ENCODE peak calls at places on chromosome 11, in six cellular contexts. Y is small intestine, W is HCT116, M is substantia nigra, V is neuronal stem cell, K is tibial artery. P is an unnamed sample.

GRCh38 chr11:57668467-57668890 is 565 bp downstream of the ZDHHC5 start:
- DNase-seq in Y (peak; percentile 42), W (no peak), M (no peak), V (no peak), K (no peak), P (no peak)

GRCh38 chr11:100682247-100682969 is 4.7 kb upstream of the ARHGAP42 start:
- DNase-seq in Y (peak; percentile 17), W (peak; percentile 21), M (no peak), V (no peak), K (no peak), P (no peak)

GRCh38 chr11:80970016-80970516 is 1529.2 kb upstream of the TENM4 start:
- DNase-seq in Y (no peak), W (no peak), M (no peak), V (no peak), K (no peak), P (no peak)

GRCh38 chr11:114110948-114111347 is 51.4 kb downstream of the ZBTB16 start:
- DNase-seq in Y (peak; percentile 19), W (no peak), M (no peak), V (no peak), K (no peak), P (no peak)

GRCh38 chr11:112016088-112016764 is 9.0 kb upstream of the DLAT start:
- DNase-seq in Y (peak; percentile 9), W (no peak), M (no peak), V (no peak), K (no peak), P (no peak)

GRCh38 chr11:8714622-8715225 is 32.1 kb downstream of the RPL27A start:
- DNase-seq in Y (no peak), W (no peak), M (no peak), V (no peak), K (no peak), P (no peak)

GRCh38 chr11:110761994-110762393 is 49.8 kb upstream of the ARHGAP20 start:
- DNase-seq in Y (no peak), W (no peak), M (no peak), V (no peak), K (no peak), P (no peak)

GRCh38 chr11:45596571-45596970 is 68.9 kb downstream of the CHST1 start:
- DNase-seq in Y (no peak), W (no peak), M (no peak), V (no peak), K (no peak), P (no peak)

GRCh38 chr11:92397356-92397755 is 172.7 kb downstream of the FAT3 start:
- DNase-seq in Y (no peak), W (no peak), M (no peak), V (no peak), K (no peak), P (no peak)

GRCh38 chr11:125675196-125675595 is 5.5 kb downstream of the ACRV1 start:
- DNase-seq in Y (no peak), W (no peak), M (no peak), V (no peak), K (no peak), P (no peak)

GRCh38 chr11:84906995-84907394 is 720.1 kb downstream of the DLG2 start:
- DNase-seq in Y (no peak), W (no peak), M (no peak), V (no peak), K (no peak), P (no peak)

GRCh38 chr11:126500981-126501380 is 145.5 kb downstream of the ST3GAL4 start:
- DNase-seq in Y (no peak), W (no peak), M (no peak), V (no peak), K (no peak), P (no peak)

GRCh38 chr11:70323811-70324210 is 53.3 kb downstream of the PPFIA1 start:
- DNase-seq in Y (no peak), W (no peak), M (no peak), V (no peak), K (no peak), P (no peak)

GRCh38 chr11:106418786-106419185 is 341.3 kb downstream of the AASDHPPT start:
- DNase-seq in Y (no peak), W (no peak), M (no peak), V (no peak), K (no peak), P (no peak)

GRCh38 chr11:123052884-123053721 is 8.8 kb downstream of the HSPA8 start:
- DNase-seq in Y (no peak), W (no peak), M (no peak), V (no peak), K (no peak), P (no peak)

GRCh38 chr11:117966908-117967307 is 19.3 kb upstream of the IL10RA start:
- DNase-seq in Y (no peak), W (no peak), M (no peak), V (no peak), K (no peak), P (no peak)

GRCh38 chr11:119320593-119321524 is 3.9 kb upstream of the MCAM start:
- DNase-seq in Y (peak; percentile 40), W (no peak), M (no peak), V (no peak), K (peak; percentile 92), P (no peak)

GRCh38 chr11:77086521-77087472 is 15.8 kb upstream of the OMP start:
- DNase-seq in Y (peak; percentile 97), W (no peak), M (no peak), V (no peak), K (peak; percentile 57), P (no peak)

GRCh38 chr11:7671347-7671746 is 2.0 kb downstream of the CYB5R2 start:
- DNase-seq in Y (no peak), W (no peak), M (no peak), V (no peak), K (no peak), P (no peak)

GRCh38 chr11:33801821-33802413 is 27.6 kb upstream of the FBXO3 start:
- DNase-seq in Y (no peak), W (peak; percentile 0), M (no peak), V (peak; percentile 26), K (no peak), P (no peak)

GRCh38 chr11:102343789-102344188 is 3.2 kb upstream of the BIRC2 start:
- DNase-seq in Y (no peak), W (no peak), M (no peak), V (no peak), K (no peak), P (no peak)

GRCh38 chr11:29310016-29310415 is 706.8 kb downstream of the KCNA4 start:
- DNase-seq in Y (no peak), W (no peak), M (no peak), V (no peak), K (no peak), P (no peak)

GRCh38 chr11:114612686-114613085 is 17.1 kb upstream of the NXPE4 start:
- DNase-seq in Y (no peak), W (no peak), M (no peak), V (no peak), K (no peak), P (no peak)

GRCh38 chr11:113623114-113623513 is 83.0 kb downstream of the TMPRSS5 start:
- DNase-seq in Y (no peak), W (no peak), M (no peak), V (no peak), K (no peak), P (no peak)

GRCh38 chr11:117218133-117218915 is 13.5 kb downstream of the PCSK7 start:
- DNase-seq in Y (no peak), W (no peak), M (no peak), V (no peak), K (peak; percentile 91), P (no peak)

GRCh38 chr11:76947790-76948189 is 86.4 kb upstream of the B3GNT6 start:
- DNase-seq in Y (no peak), W (no peak), M (no peak), V (no peak), K (no peak), P (no peak)

GRCh38 chr11:132245558-132246385 is 875.4 kb downstream of the NTM start:
- DNase-seq in Y (no peak), W (no peak), M (no peak), V (no peak), K (no peak), P (no peak)
- H3K27ac ChIP-seq in Y (no peak overlapping the region), W (no peak overlapping the region), M (no peak overlapping the region), V (no peak overlapping the region), K (no peak overlapping the region), P (no peak overlapping the region)

DNA sequence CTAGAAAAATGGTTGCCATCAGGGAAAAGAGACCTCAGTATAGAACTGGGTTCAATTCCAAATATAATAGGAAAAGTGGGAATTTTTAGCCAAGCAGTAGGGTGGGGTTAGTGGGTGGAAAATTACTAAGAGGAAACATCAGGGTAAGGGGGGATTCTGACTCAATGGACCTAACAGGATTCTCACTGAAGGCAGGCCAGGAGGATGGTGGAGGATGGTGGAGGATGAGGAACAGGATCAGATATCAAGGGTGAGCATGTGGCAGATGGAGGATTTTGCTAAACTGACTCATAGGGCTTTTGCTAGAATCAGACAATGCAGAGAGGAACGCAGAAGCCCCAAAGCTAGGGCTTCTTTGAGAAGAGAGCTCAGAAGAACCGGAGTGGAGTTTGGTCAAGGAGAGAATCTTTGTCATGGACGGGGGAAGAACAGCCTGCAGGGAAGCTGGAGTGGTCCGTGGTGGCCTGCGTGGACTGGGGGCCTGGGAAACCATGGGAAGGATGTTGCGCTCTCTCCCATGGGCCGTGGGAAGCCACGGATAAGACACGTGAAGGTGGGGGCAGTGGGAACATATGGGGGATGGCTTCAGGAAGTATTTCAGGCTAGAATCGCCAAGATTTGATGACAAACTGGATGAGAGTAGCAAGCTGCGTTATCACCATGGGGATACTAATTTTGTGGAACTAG is 165.1 kb downstream of the LDLRAD3 start:
- DNase-seq in Y (no peak), W (no peak), M (no peak), V (no peak), K (no peak), P (no peak)
- H3K27ac ChIP-seq in Y (no peak overlapping the region), W (no peak overlapping the region), M (no peak overlapping the region), V (peak overlapping the region; percentile 99), K (no peak overlapping the region), P (no peak overlapping the region)

DNA sequence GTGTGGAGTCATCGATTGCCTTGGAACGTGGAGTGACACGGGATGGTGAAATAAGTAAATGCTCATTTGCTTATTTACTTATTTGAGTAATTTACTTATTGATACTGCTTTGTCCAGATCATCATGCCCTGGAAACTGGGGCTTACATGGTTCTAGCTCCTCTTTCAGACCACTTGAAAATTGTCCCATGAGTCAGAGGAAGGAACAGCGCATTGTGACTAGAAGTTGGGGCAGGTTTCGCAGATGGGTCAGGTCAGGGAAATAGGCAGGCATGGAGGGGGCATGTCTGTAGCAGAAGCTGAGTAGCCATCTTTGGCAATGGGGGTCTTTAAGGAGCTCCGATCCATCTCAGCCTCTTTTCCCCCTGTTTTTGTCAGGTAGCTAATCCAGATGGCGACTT is 104.2 kb upstream of the SORL1-AS1 start:
- DNase-seq in Y (no peak), W (no peak), M (no peak), V (no peak), K (no peak), P (no peak)
- H3K27ac ChIP-seq in Y (no peak overlapping the region), W (no peak overlapping the region), M (no peak overlapping the region), V (no peak overlapping the region), K (no peak overlapping the region), P (no peak overlapping the region)

GRCh38 chr11:72100462-72100861 is 2.6 kb downstream of the LAMTOR1 start:
- DNase-seq in Y (no peak), W (no peak), M (no peak), V (no peak), K (no peak), P (no peak)

GRCh38 chr11:72098741-72099140 is 4.4 kb downstream of the LAMTOR1 start:
- DNase-seq in Y (no peak), W (no peak), M (no peak), V (no peak), K (no peak), P (no peak)

GRCh38 chr11:72102631-72102945 is 509 bp downstream of the LAMTOR1 start:
- DNase-seq in Y (peak; percentile 13), W (no peak), M (no peak), V (no peak), K (no peak), P (no peak)

GRCh38 chr11:72102162-72102561 is 935 bp downstream of the LAMTOR1 start:
- DNase-seq in Y (no peak), W (no peak), M (no peak), V (no peak), K (no peak), P (no peak)

GRCh38 chr11:72100009-72100408 is 3.1 kb downstream of the LAMTOR1 start:
- DNase-seq in Y (no peak), W (no peak), M (no peak), V (no peak), K (no peak), P (no peak)
- H3K27ac ChIP-seq in Y (no peak overlapping the region), W (no peak overlapping the region), M (peak overlapping the region; percentile 10), V (no peak overlapping the region), K (no peak overlapping the region), P (no peak overlapping the region)